ENCODE peak calls at places on chromosome 22, in four cellular contexts. J is IMR-90, R is K562, W is endothelial cell of umbilical vein. U is an unnamed sample. For H3K9me1, the result is how much of the 10 kb centered on the place peaks cover.

GRCh38 chr22:37330200-37331033 is 48.1 kb downstream of the CYTH4 start:
- DNase-seq in J (peak), R (peak), W (peak), U (no peak)

GRCh38 chr22:30181459-30182353 is 64.9 kb downstream of the LIF start:
- DNase-seq in J (no peak), R (peak), W (peak), U (no peak)

GRCh38 chr22:43109921-43110443 is 568 bp upstream of the BIK start:
- DNase-seq in J (no peak), R (no peak), W (no peak), U (no peak)

GRCh38 chr22:32476286-32476685 is 1.7 kb downstream of the FBXO7 start:
- DNase-seq in J (no peak), R (no peak), W (peak), U (no peak)

GRCh38 chr22:45452565-45453449 is 39.3 kb downstream of the RIBC2 start:
- DNase-seq in J (peak), R (no peak), W (no peak), U (no peak)

GRCh38 chr22:32994046-32994827 is 63.9 kb downstream of the SYN3 start:
- DNase-seq in J (no peak), R (no peak), W (no peak), U (no peak)

GRCh38 chr22:48253573-48253972 is 1491.1 kb downstream of the TBC1D22A start:
- DNase-seq in J (no peak), R (no peak), W (no peak), U (no peak)

GRCh38 chr22:37414288-37414687 is 13.0 kb downstream of the ELFN2 start:
- DNase-seq in J (no peak), R (no peak), W (no peak), U (no peak)

GRCh38 chr22:47163876-47164513 is 401.5 kb downstream of the TBC1D22A start:
- DNase-seq in J (no peak), R (no peak), W (no peak), U (no peak)

GRCh38 chr22:46355369-46355995 is 20.0 kb downstream of the TRMU start:
- DNase-seq in J (peak), R (peak), W (peak), U (no peak)

GRCh38 chr22:44525872-44526271 is 27.8 kb upstream of the RTL6 start:
- DNase-seq in J (peak), R (no peak), W (no peak), U (no peak)

GRCh38 chr22:42341779-42342178 is 71.3 kb upstream of the TCF20 start:
- DNase-seq in J (no peak), R (no peak), W (no peak), U (no peak)

GRCh38 chr22:17057959-17058814 is 26.6 kb upstream of the IL17RA start:
- DNase-seq in J (peak), R (peak), W (peak), U (no peak)

GRCh38 chr22:50670513-50670912 is 2.1 kb upstream of the SHANK3 start:
- DNase-seq in J (no peak), R (no peak), W (peak), U (no peak)

GRCh38 chr22:17303840-17304779 is 65.2 kb upstream of the CECR2 start:
- DNase-seq in J (no peak), R (no peak), W (no peak), U (no peak)

GRCh38 chr22:47134222-47134621 is 371.8 kb downstream of the TBC1D22A start:
- DNase-seq in J (no peak), R (no peak), W (no peak), U (no peak)

GRCh38 chr22:19085233-19086043 is 36.8 kb downstream of the DGCR2 start:
- DNase-seq in J (peak), R (peak), W (peak), U (no peak)

GRCh38 chr22:44091021-44091721 is 67.1 kb downstream of the PARVB start:
- DNase-seq in J (no peak), R (no peak), W (no peak), U (no peak)

GRCh38 chr22:17754233-17754925 is 19.9 kb downstream of the BID start:
- DNase-seq in J (no peak), R (no peak), W (no peak), U (no peak)

GRCh38 chr22:42688241-42688913 is 32.3 kb downstream of the A4GALT start:
- DNase-seq in J (peak), R (peak), W (peak), U (no peak)

GRCh38 chr22:31082606-31083376 is 1.7 kb downstream of the SMTN start:
- DNase-seq in J (peak), R (peak), W (peak), U (no peak)

GRCh38 chr22:19503367-19503766 is 20.8 kb downstream of the CLDN5 start:
- DNase-seq in J (no peak), R (no peak), W (no peak), U (no peak)

GRCh38 chr22:48340191-48340590 is 1487.5 kb downstream of the BRD1 start:
- DNase-seq in J (no peak), R (no peak), W (no peak), U (no peak)

DNA sequence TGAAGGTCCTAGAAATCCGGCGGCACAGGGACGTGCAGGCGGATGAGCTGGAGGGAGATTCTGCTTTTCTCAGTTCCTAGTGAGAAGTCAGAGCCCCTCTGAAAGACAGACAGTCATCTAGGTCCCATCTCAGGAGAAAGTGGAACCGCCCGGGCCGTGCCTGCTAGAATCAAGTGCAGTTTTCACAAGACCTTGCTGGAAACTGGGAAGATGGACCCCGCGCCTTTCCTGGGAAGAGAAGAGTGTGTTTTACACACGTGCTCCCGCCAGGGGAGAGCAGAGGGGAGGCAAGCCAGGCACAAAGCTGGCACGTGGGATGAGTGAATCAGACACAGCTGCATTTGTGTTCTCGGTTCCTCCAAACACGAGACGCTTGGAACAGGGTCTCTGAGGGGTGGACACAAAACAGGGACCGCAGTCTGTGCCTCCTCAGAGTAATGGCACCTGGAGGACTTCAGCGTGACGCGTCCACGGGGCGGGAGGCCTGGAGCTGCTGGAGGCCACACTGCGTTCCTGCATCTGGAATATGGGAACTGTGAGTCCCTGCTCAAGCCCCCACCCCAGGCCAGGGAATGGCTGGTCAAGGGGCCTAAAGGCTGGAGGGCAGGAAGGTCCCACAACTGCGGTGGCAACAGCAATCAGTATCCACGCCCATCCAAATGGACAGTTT is 218.3 kb downstream of the BRD1 start:
- DNase-seq in J (no peak), R (no peak), W (no peak), U (no peak)
- H3K9me1 ChIP-seq in J (under half), R (under half), W (under half), U (under half)

DNA sequence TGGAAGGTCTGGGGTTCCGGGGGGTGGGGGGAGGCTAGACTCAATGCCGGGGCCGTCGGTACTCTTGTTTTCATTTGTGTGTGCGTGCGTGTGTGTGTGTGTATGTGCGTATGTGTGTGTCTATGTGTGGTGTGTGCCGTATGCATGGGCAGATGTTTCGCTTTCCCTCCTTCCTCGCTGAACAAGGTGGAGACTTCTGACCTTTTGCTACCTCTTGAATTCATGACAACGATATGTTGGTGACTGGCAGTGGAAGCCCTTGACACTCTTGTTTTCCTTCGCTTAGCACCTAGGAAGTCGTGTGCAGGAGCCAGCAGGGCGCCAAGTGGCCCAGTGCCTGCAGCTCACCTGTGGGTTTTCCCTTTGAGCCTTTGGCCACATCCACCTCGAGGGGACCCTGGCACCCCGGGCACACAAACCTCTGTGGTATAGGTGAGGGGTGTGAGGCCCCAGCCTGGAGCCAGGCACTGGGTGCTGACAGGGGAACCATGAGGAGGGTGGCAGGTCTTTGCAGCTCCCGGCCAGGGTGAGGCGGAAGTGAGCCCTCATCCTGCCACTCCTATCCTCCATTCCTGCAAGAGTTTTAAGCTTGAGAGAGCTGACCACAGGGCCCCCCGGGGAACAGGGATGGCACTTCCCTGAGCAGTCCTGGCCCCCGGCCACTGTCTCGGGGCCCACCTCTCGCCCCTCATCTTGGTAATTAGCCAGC is 19.3 kb upstream of the TMEM191C start:
- DNase-seq in J (no peak), R (peak), W (no peak), U (no peak)
- TF ChIP-seq CTCF in J (no peak), R (peak), W (peak), U (peak)

GRCh38 chr22:39253427-39254070 is 8.8 kb upstream of the PDGFB start:
- DNase-seq in J (peak), R (peak), W (peak), U (no peak)
- H3K9me1 ChIP-seq in J (under half), R (under half), W (under half), U (under half)

GRCh38 chr22:36147196-36147788 is 13.3 kb downstream of the APOL3 start:
- DNase-seq in J (no peak), R (no peak), W (no peak), U (no peak)
- TF ChIP-seq CTCF in J (no peak), R (no peak), W (no peak), U (no peak)

DNA sequence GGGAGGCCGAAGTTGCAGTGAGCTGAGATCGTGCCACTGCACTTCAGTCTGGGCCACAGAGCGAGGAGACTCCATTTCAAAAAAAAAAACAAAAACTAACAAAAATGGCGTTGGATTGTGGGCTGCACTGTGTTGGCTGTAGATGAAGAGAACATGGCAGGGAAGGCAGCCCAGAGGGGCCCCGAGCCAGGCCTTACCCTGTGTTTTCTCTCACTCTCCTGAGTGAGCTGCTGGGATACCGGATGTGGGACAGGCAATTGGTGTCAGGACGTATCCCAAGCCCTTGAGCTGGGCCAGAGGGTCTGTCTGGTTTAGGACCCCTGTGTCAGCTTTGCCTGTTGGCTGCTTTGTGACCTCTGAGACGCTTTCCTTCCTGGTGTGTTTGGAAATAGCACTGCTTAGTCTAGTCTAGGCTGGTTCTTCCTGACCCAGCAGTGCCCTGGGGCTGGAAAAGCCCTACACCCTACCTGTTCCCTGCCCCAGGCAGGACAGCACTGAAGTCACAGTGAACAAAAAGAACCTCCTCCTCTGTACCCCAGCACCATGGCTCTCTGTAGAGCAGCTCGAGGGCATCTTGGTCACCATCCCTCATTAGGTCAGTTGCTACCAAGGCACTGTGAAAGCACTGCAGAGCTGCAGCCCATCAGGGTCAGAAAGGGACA is 17.8 kb downstream of the CHADL start:
- DNase-seq in J (no peak), R (no peak), W (no peak), U (no peak)
- H3K9me1 ChIP-seq in J (under half), R (under half), W (under half), U (under half)

DNA sequence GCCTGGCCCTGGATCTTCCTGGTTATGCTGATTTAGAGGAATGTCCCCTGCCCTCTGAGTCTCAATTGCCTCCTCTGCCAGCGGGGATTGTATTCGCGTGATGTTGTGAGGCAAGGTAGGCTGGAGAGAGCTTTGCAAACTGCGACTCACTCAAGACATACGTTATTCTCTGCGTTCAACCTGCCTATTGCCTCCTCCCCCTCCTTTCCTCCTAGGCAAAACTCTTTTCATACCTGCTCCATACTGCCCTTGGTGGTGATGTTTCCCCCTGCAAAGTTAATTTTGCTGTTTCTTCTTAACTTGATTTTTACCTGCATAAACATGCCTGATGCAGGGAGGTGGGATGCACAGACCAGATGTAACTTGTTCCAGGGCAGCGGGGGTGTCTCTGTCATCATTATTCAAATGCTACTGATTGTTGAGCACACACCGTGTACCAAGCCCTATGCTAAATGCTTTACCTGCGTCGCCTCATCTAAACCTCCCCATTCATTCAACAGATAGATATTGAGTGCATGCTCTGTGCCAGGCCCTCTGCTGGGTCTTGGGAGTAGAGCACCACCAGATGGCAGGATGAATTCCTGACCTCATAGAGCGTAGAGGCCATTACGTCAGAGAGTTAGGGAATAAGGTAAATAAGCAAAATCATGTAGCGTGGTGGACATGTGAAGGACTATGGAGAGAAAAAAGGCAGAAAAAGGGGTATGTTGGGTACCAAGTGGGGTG is 29.0 kb downstream of the SGSM1 start:
- DNase-seq in J (peak), R (peak), W (peak), U (no peak)
- TF ChIP-seq CTCF in J (no peak), R (peak), W (peak), U (peak)